ENCODE peak calls at places on chromosomes 5 and 9, in four cellular contexts. One of them, this sample, is unnamed.
A peak's percentile ranks its signal among the peaks of the same experiment; 100 is the strongest.

GRCh38 chr9:23799521-23799920 is 26.5 kb downstream of the ELAVL2 start:
- DNase-seq in HTR-8/SVneo: no peak
- DNase-seq in activated CD4-positive, alpha-beta T cell treated with anti-CD3 and anti-CD28 coated beads for 24 hours: no peak
- DNase-seq in SW480: no peak
- DNase-seq in this sample: no peak

GRCh38 chr9:97529363-97530076 is 28.1 kb downstream of the TMOD1 start:
- DNase-seq in HTR-8/SVneo: no peak
- DNase-seq in activated CD4-positive, alpha-beta T cell treated with anti-CD3 and anti-CD28 coated beads for 24 hours: no peak
- DNase-seq in SW480: no peak
- DNase-seq in this sample: peak; percentile 49

GRCh38 chr5:38938424-38938823 is 92.6 kb downstream of the OSMR start:
- DNase-seq in HTR-8/SVneo: no peak
- DNase-seq in activated CD4-positive, alpha-beta T cell treated with anti-CD3 and anti-CD28 coated beads for 24 hours: no peak
- DNase-seq in SW480: no peak
- DNase-seq in this sample: no peak

GRCh38 chr9:114158482-114159130 is 3.3 kb downstream of the COL27A1 start:
- DNase-seq in HTR-8/SVneo: no peak
- DNase-seq in activated CD4-positive, alpha-beta T cell treated with anti-CD3 and anti-CD28 coated beads for 24 hours: no peak
- DNase-seq in SW480: no peak
- DNase-seq in this sample: no peak

GRCh38 chr5:160353379-160353778 is 17.0 kb downstream of the C1QTNF2 start:
- DNase-seq in HTR-8/SVneo: no peak
- DNase-seq in activated CD4-positive, alpha-beta T cell treated with anti-CD3 and anti-CD28 coated beads for 24 hours: no peak
- DNase-seq in SW480: no peak
- DNase-seq in this sample: no peak

GRCh38 chr9:4596165-4596922 is 65.8 kb upstream of the PLPP6 start:
- DNase-seq in HTR-8/SVneo: no peak
- DNase-seq in activated CD4-positive, alpha-beta T cell treated with anti-CD3 and anti-CD28 coated beads for 24 hours: no peak
- DNase-seq in SW480: no peak
- DNase-seq in this sample: no peak

GRCh38 chr5:143739741-143740140 is 72.2 kb upstream of the HMHB1 start:
- DNase-seq in HTR-8/SVneo: no peak
- DNase-seq in activated CD4-positive, alpha-beta T cell treated with anti-CD3 and anti-CD28 coated beads for 24 hours: no peak
- DNase-seq in SW480: no peak
- DNase-seq in this sample: no peak

GRCh38 chr5:7869474-7870136 is 657 bp downstream of the MTRR start:
- DNase-seq in HTR-8/SVneo: peak; percentile 25
- DNase-seq in activated CD4-positive, alpha-beta T cell treated with anti-CD3 and anti-CD28 coated beads for 24 hours: no peak
- DNase-seq in SW480: no peak
- DNase-seq in this sample: no peak

GRCh38 chr9:122332643-122333042 is 38.2 kb upstream of the PTGS1 start:
- DNase-seq in HTR-8/SVneo: no peak
- DNase-seq in activated CD4-positive, alpha-beta T cell treated with anti-CD3 and anti-CD28 coated beads for 24 hours: no peak
- DNase-seq in SW480: no peak
- DNase-seq in this sample: no peak

GRCh38 chr5:16644301-16644889 is 27.6 kb upstream of the RETREG1 start:
- DNase-seq in HTR-8/SVneo: no peak
- DNase-seq in activated CD4-positive, alpha-beta T cell treated with anti-CD3 and anti-CD28 coated beads for 24 hours: no peak
- DNase-seq in SW480: no peak
- DNase-seq in this sample: no peak

GRCh38 chr9:71681708-71682268 is 86.5 kb downstream of the CEMIP2 start:
- DNase-seq in HTR-8/SVneo: peak; percentile 31
- DNase-seq in activated CD4-positive, alpha-beta T cell treated with anti-CD3 and anti-CD28 coated beads for 24 hours: no peak
- DNase-seq in SW480: peak; percentile 28
- DNase-seq in this sample: no peak

GRCh38 chr9:94870793-94871558 is 144.5 kb downstream of the AOPEP start:
- DNase-seq in HTR-8/SVneo: peak; percentile 26
- DNase-seq in activated CD4-positive, alpha-beta T cell treated with anti-CD3 and anti-CD28 coated beads for 24 hours: no peak
- DNase-seq in SW480: peak; percentile 91
- DNase-seq in this sample: no peak

GRCh38 chr5:79595086-79595485 is 17.2 kb upstream of the TENT2 start:
- DNase-seq in HTR-8/SVneo: no peak
- DNase-seq in activated CD4-positive, alpha-beta T cell treated with anti-CD3 and anti-CD28 coated beads for 24 hours: no peak
- DNase-seq in SW480: no peak
- DNase-seq in this sample: no peak

GRCh38 chr9:133733074-133733408 is 5.1 kb downstream of the SARDH start:
- DNase-seq in HTR-8/SVneo: no peak
- DNase-seq in activated CD4-positive, alpha-beta T cell treated with anti-CD3 and anti-CD28 coated beads for 24 hours: no peak
- DNase-seq in SW480: no peak
- DNase-seq in this sample: no peak

GRCh38 chr5:129608350-129608749 is 139.5 kb upstream of the MINAR2 start:
- DNase-seq in HTR-8/SVneo: no peak
- DNase-seq in activated CD4-positive, alpha-beta T cell treated with anti-CD3 and anti-CD28 coated beads for 24 hours: no peak
- DNase-seq in SW480: no peak
- DNase-seq in this sample: no peak

GRCh38 chr9:131197160-131197911 is 72.0 kb downstream of the NUP214 start:
- DNase-seq in HTR-8/SVneo: no peak
- DNase-seq in activated CD4-positive, alpha-beta T cell treated with anti-CD3 and anti-CD28 coated beads for 24 hours: no peak
- DNase-seq in SW480: no peak
- DNase-seq in this sample: no peak

GRCh38 chr9:135513351-135513846 is 7.8 kb upstream of the LCN1 start:
- DNase-seq in HTR-8/SVneo: no peak
- DNase-seq in activated CD4-positive, alpha-beta T cell treated with anti-CD3 and anti-CD28 coated beads for 24 hours: no peak
- DNase-seq in SW480: no peak
- DNase-seq in this sample: no peak

GRCh38 chr9:91898451-91899433 is 51.3 kb downstream of the ROR2 start:
- DNase-seq in HTR-8/SVneo: peak; percentile 45
- DNase-seq in activated CD4-positive, alpha-beta T cell treated with anti-CD3 and anti-CD28 coated beads for 24 hours: no peak
- DNase-seq in SW480: no peak
- DNase-seq in this sample: no peak

GRCh38 chr5:105905392-105905791 is 1765.3 kb downstream of the EFNA5 start:
- DNase-seq in HTR-8/SVneo: no peak
- DNase-seq in activated CD4-positive, alpha-beta T cell treated with anti-CD3 and anti-CD28 coated beads for 24 hours: no peak
- DNase-seq in SW480: no peak
- DNase-seq in this sample: no peak

GRCh38 chr9:100468041-100468440 is 4.9 kb upstream of the TMEFF1 start:
- DNase-seq in HTR-8/SVneo: no peak
- DNase-seq in activated CD4-positive, alpha-beta T cell treated with anti-CD3 and anti-CD28 coated beads for 24 hours: no peak
- DNase-seq in SW480: no peak
- DNase-seq in this sample: no peak

GRCh38 chr9:91949946-91950664 is at the start of gene ROR2:
- DNase-seq in HTR-8/SVneo: peak; percentile 69
- DNase-seq in activated CD4-positive, alpha-beta T cell treated with anti-CD3 and anti-CD28 coated beads for 24 hours: peak; percentile 33
- DNase-seq in SW480: peak; percentile 53
- DNase-seq in this sample: peak; percentile 46

GRCh38 chr5:158722940-158723339 is 376.8 kb downstream of the EBF1 start:
- DNase-seq in HTR-8/SVneo: no peak
- DNase-seq in activated CD4-positive, alpha-beta T cell treated with anti-CD3 and anti-CD28 coated beads for 24 hours: no peak
- DNase-seq in SW480: no peak
- DNase-seq in this sample: no peak

GRCh38 chr5:132812123-132812948 is 766 bp upstream of the SOWAHA start:
- DNase-seq in HTR-8/SVneo: no peak
- DNase-seq in activated CD4-positive, alpha-beta T cell treated with anti-CD3 and anti-CD28 coated beads for 24 hours: no peak
- DNase-seq in SW480: no peak
- DNase-seq in this sample: no peak

GRCh38 chr9:79263666-79264460 is 307.9 kb upstream of the TLE4 start:
- DNase-seq in HTR-8/SVneo: no peak
- DNase-seq in activated CD4-positive, alpha-beta T cell treated with anti-CD3 and anti-CD28 coated beads for 24 hours: no peak
- DNase-seq in SW480: no peak
- DNase-seq in this sample: peak; percentile 22

GRCh38 chr9:93387791-93388190 is 63.7 kb upstream of the FAM120A start:
- DNase-seq in HTR-8/SVneo: no peak
- DNase-seq in activated CD4-positive, alpha-beta T cell treated with anti-CD3 and anti-CD28 coated beads for 24 hours: no peak
- DNase-seq in SW480: no peak
- DNase-seq in this sample: no peak

GRCh38 chr5:81850932-81851331 is 100.0 kb upstream of the SSBP2 start:
- DNase-seq in HTR-8/SVneo: no peak
- DNase-seq in activated CD4-positive, alpha-beta T cell treated with anti-CD3 and anti-CD28 coated beads for 24 hours: no peak
- DNase-seq in SW480: no peak
- DNase-seq in this sample: no peak

GRCh38 chr9:137703842-137704508 is 85.2 kb downstream of the EHMT1 start:
- DNase-seq in HTR-8/SVneo: no peak
- DNase-seq in activated CD4-positive, alpha-beta T cell treated with anti-CD3 and anti-CD28 coated beads for 24 hours: no peak
- DNase-seq in SW480: no peak
- DNase-seq in this sample: no peak

GRCh38 chr5:39518516-39518915 is 93.7 kb upstream of the DAB2 start:
- DNase-seq in HTR-8/SVneo: no peak
- DNase-seq in activated CD4-positive, alpha-beta T cell treated with anti-CD3 and anti-CD28 coated beads for 24 hours: no peak
- DNase-seq in SW480: no peak
- DNase-seq in this sample: no peak

GRCh38 chr5:61632064-61632463 is 300.0 kb downstream of the ZSWIM6 start:
- DNase-seq in HTR-8/SVneo: no peak
- DNase-seq in activated CD4-positive, alpha-beta T cell treated with anti-CD3 and anti-CD28 coated beads for 24 hours: no peak
- DNase-seq in SW480: no peak
- DNase-seq in this sample: no peak

GRCh38 chr9:110049699-110050450 is 158.1 kb downstream of the C9orf152 start:
- DNase-seq in HTR-8/SVneo: no peak
- DNase-seq in activated CD4-positive, alpha-beta T cell treated with anti-CD3 and anti-CD28 coated beads for 24 hours: no peak
- DNase-seq in SW480: peak; percentile 56
- DNase-seq in this sample: no peak

GRCh38 chr9:109499631-109500120 is 1.6 kb upstream of the PTPN3 start:
- DNase-seq in HTR-8/SVneo: peak; percentile 88
- DNase-seq in activated CD4-positive, alpha-beta T cell treated with anti-CD3 and anti-CD28 coated beads for 24 hours: no peak
- DNase-seq in SW480: peak; percentile 57
- DNase-seq in this sample: peak; percentile 40

GRCh38 chr9:121743441-121744001 is 92.1 kb downstream of the DAB2IP start:
- DNase-seq in HTR-8/SVneo: peak; percentile 25
- DNase-seq in activated CD4-positive, alpha-beta T cell treated with anti-CD3 and anti-CD28 coated beads for 24 hours: no peak
- DNase-seq in SW480: peak; percentile 89
- DNase-seq in this sample: peak; percentile 96

GRCh38 chr5:9370256-9370655 is 175.6 kb downstream of the SEMA5A start:
- DNase-seq in HTR-8/SVneo: no peak
- DNase-seq in activated CD4-positive, alpha-beta T cell treated with anti-CD3 and anti-CD28 coated beads for 24 hours: no peak
- DNase-seq in SW480: no peak
- DNase-seq in this sample: no peak

GRCh38 chr9:82558855-82559615 is 503.9 kb downstream of the RASEF start:
- DNase-seq in HTR-8/SVneo: no peak
- DNase-seq in activated CD4-positive, alpha-beta T cell treated with anti-CD3 and anti-CD28 coated beads for 24 hours: no peak
- DNase-seq in SW480: peak; percentile 23
- DNase-seq in this sample: no peak

GRCh38 chr9:122180633-122181032 is 20.9 kb downstream of the MORN5 start:
- DNase-seq in HTR-8/SVneo: peak; percentile 69
- DNase-seq in activated CD4-positive, alpha-beta T cell treated with anti-CD3 and anti-CD28 coated beads for 24 hours: no peak
- DNase-seq in SW480: peak; percentile 89
- DNase-seq in this sample: peak; percentile 76

GRCh38 chr9:135087899-135088347 is 455 bp downstream of the OLFM1 start:
- DNase-seq in HTR-8/SVneo: no peak
- DNase-seq in activated CD4-positive, alpha-beta T cell treated with anti-CD3 and anti-CD28 coated beads for 24 hours: no peak
- DNase-seq in SW480: no peak
- DNase-seq in this sample: no peak

GRCh38 chr5:150544606-150545219 is 36.8 kb downstream of the NDST1 start:
- DNase-seq in HTR-8/SVneo: peak; percentile 78
- DNase-seq in activated CD4-positive, alpha-beta T cell treated with anti-CD3 and anti-CD28 coated beads for 24 hours: peak; percentile 44
- DNase-seq in SW480: peak; percentile 52
- DNase-seq in this sample: peak; percentile 80

GRCh38 chr9:137879566-137880150 is 2.1 kb downstream of the CACNA1B start:
- DNase-seq in HTR-8/SVneo: no peak
- DNase-seq in activated CD4-positive, alpha-beta T cell treated with anti-CD3 and anti-CD28 coated beads for 24 hours: no peak
- DNase-seq in SW480: no peak
- DNase-seq in this sample: no peak